ENCODE peak calls at places on chromosomes 1 and 21, in four cellular contexts. C, V, H and A are unnamed samples.

GRCh38 chr1:41407666-41408252 is 46.5 kb downstream of the FOXO6 start:
- DNase-seq in V (no peak), C (no peak), H (no peak), A (no peak)

GRCh38 chr1:45306319-45306718 is 20.4 kb upstream of the HPDL start:
- DNase-seq in V (no peak), C (no peak), H (no peak), A (no peak)

GRCh38 chr1:181124206-181124825 is 35.8 kb downstream of the IER5 start:
- DNase-seq in H (no peak), V (no peak), C (no peak), A (no peak)

GRCh38 chr1:21212126-21212525 is 35.4 kb upstream of the EIF4G3 start:
- DNase-seq in C (no peak), V (no peak), H (no peak), A (no peak)

GRCh38 chr1:156413310-156414246 is 44.6 kb downstream of the RHBG start:
- DNase-seq in C (no peak), H (no peak), V (no peak), A (no peak)

GRCh38 chr1:91569411-91570104 is 68.9 kb downstream of the CDC7 start:
- DNase-seq in C (peak), H (peak), V (peak), A (peak)

GRCh38 chr1:106954830-106955229 is 101.6 kb upstream of the PRMT6 start:
- DNase-seq in C (no peak), H (no peak), V (no peak), A (no peak)

GRCh38 chr1:219794085-219794743 is 134.1 kb downstream of the SLC30A10 start:
- DNase-seq in C (no peak), H (no peak), V (no peak), A (no peak)

GRCh38 chr1:81820761-81821160 is 20.0 kb downstream of the ADGRL2 start:
- DNase-seq in H (no peak), V (no peak), C (no peak), A (no peak)

GRCh38 chr1:204936765-204937164 is 66.1 kb downstream of the NFASC start:
- DNase-seq in V (no peak), H (no peak), C (no peak), A (no peak)

GRCh38 chr1:213070399-213070798 is 19.4 kb downstream of the RPS6KC1 start:
- DNase-seq in H (no peak), C (no peak), V (no peak), A (no peak)

GRCh38 chr1:101131239-101131924 is 105.4 kb upstream of the S1PR1 start:
- DNase-seq in C (no peak), H (no peak), V (no peak), A (no peak)

GRCh38 chr1:215417122-215417521 is 150.0 kb upstream of the KCTD3 start:
- DNase-seq in V (no peak), C (no peak), H (no peak), A (no peak)

GRCh38 chr1:24659993-24660665 is 17.0 kb downstream of the SRRM1 start:
- DNase-seq in H (no peak), V (no peak), C (no peak), A (no peak)

GRCh38 chr1:86619313-86619712 is 72.4 kb downstream of the CLCA4 start:
- DNase-seq in H (no peak), V (no peak), C (no peak), A (no peak)

DNA sequence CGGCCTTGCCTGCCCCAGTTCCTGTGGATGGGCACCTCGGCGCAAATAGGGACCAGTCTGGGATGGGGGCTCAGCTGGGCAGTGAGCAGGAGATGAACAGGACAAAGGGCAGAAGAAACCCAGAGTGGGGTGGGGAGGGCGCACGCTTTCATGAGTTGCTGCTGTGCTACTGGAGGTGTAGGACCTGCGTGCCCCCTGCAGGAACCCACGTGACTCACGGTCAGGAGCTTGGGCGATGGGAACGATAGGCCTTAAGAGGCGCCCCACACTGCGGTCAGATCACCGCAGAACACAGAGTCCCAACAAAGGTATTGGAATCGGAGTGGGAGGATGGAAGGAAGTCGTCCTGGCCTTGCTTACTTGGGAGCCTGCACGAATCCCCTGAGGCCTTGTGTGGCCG is 17.2 kb downstream of the PRDM15 start:
- DNase-seq in H (no peak), C (no peak), V (peak), A (no peak)
- TF ChIP-seq CTCF in H (no peak), C (no peak), V (no peak), A (no peak)

DNA sequence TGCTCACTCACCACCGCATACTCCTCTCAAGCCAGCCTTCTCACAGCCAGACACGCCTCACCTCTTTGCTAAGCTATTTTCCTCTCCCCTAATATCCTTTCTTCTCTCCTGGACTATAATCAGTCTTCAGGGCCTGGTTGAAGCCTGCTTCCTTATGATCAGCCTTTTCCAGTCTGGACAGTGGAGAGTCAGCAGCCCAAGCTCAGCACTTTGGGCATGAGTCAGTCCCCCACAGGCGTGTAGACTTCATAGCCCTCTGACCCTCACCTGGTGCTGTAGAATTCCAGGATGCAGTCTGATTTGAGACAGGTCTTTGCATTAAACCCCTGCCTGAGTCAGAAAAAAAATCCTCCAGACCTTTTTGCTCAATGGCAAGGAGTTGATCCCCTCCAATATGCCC is 2.5 kb downstream of the HPCAL4 start:
- DNase-seq in H (no peak), C (no peak), V (no peak), A (no peak)
- TF ChIP-seq CTCF in H (no peak), C (no peak), V (no peak), A (no peak)

GRCh38 chr1:37391181-37391949 is 83.0 kb upstream of the ZC3H12A start:
- DNase-seq in V (no peak), C (no peak), H (no peak), A (no peak)
- TF ChIP-seq CTCF in V (no peak), C (no peak), H (no peak), A (no peak)

GRCh38 chr1:2091611-2092604 is 41.7 kb downstream of the PRKCZ start:
- DNase-seq in V (no peak), H (no peak), C (no peak), A (no peak)
- TF ChIP-seq CTCF in V (peak), H (peak), C (peak), A (no peak)

DNA sequence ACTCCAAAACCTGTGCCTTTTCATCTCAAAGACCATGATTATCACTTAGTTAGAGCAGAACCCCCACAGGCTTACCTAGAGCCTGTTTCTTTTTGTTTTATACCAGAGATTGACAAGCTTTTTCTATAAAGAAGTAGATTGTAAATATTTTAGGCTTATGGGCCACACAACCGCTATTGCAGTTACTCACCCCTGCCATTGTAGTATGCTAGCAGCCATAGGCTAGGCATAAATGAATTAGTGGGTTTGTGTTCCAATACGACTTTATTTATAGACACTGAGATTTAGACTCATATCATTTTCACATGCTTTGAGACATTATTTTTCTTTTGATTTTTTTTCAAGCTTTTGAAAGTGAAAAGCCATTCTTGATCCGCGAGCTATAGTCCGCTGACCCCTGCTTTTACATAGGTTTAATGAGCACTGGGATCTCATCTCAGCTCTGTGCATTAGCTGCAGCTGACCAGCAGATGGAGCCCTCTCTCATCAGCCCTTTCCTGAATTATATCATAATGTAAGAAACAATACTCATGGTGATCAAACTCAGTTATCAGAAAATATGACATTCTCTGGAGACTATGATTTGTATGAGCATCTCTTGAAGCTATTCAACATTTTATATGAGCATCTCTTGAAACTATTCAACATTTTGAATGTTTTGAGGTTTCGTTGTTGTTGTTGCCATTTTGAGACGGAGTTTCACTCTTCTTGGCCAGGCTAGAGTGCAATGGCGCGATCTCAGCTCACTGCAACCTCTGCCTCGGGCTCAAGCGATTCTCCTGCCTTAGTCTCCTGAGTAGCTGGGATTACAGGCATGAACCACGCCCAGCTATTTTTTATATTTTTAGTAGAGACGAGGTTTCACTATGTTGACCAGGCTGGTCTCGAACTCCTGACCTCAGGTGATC is 111.9 kb upstream of the L1TD1 start:
- DNase-seq in H (peak), C (no peak), V (no peak), A (no peak)
- TF ChIP-seq CTCF in H (peak), C (peak), V (peak), A (no peak)

GRCh38 chr1:62926681-62927252 is 142.8 kb downstream of the ATG4C start:
- DNase-seq in C (no peak), V (no peak), H (no peak), A (no peak)
- TF ChIP-seq CTCF in C (no peak), V (no peak), H (no peak), A (no peak)

DNA sequence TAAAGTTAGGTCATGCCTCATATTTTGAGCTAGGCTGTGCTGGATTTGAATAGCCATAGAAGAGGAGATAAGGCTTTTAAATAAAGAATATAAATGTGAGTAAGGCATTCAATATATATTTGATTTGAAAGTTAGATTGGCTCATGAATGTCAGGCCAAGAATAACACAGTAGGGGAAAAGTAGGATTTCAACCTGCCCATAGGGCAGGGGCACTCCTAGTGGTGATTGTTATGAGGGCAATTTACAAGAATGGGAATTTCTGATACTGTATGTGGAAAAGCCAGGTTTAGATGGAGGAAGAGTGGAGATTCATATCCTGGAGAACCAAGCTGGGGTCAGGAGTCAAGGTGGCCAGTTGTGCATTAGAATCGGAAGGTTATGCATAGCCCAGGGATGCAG is 74.9 kb downstream of the DNAH14 start:
- DNase-seq in C (no peak), H (no peak), V (no peak), A (no peak)
- TF ChIP-seq CTCF in C (no peak), H (no peak), V (no peak), A (no peak)

DNA sequence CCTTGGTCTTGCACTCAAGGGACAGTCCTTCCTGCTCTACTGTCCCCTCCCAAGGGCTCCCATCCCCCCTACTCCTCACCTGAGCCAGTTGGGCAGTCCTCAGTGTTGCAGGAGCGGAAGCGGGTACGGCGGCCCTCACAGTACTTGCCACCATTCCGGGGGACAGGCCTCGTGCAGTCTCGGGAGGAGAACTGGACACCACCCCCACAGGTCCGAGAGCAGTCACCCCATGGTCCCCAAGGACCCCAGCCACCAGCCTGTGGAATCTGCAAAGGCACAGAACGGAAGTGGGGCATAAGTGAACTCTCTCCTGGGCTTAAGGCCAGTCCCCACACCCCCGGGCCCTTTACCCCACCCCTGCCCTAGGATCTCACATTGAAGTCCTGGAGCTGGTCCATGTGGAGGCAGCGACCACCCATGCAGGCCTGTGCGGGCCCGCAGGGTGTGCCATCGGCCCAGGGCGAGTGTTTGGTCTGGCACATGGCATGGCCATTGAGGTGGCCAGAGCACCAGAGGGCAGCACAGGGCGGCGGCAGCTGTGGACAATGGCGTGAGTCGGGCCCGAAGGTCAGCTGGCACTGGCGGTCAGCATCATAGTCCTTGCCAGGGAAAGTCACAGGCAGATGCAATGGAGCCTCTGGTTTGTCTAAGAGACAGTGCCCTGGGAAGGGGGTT is 5.2 kb downstream of the ADAMTS4 start:
- DNase-seq in C (no peak), H (no peak), V (peak), A (no peak)
- TF ChIP-seq CTCF in C (peak), H (peak), V (peak), A (no peak)